ENCODE peak calls at places on chromosomes 1 and 21, in ten cellular contexts. G, P, M, W, O, B, L, F, C and D are unnamed samples.
A peak's percentile ranks its signal among the peaks of the same experiment; 100 is the strongest.

GRCh38 chr1:154483941-154484803 is 17.8 kb upstream of the TDRD10 start:
- DNase-seq in G (peak; percentile 29), P (no peak), M (peak; percentile 28), W (no peak), O (peak; percentile 42), B (no peak), L (no peak), F (peak; percentile 86), C (peak; percentile 91), D (no peak)

GRCh38 chr1:202952818-202953217 is 5.3 kb downstream of the ADIPOR1 start:
- DNase-seq in G (no peak), P (no peak), M (no peak), W (no peak), O (peak; percentile 49), B (no peak), L (no peak), F (peak; percentile 53), C (peak; percentile 58), D (no peak)

GRCh38 chr1:46708121-46708520 is 10.8 kb downstream of the EFCAB14 start:
- DNase-seq in G (no peak), P (no peak), M (no peak), W (no peak), O (no peak), B (no peak), L (no peak), F (peak; percentile 37), C (no peak), D (no peak)

GRCh38 chr1:154993572-154994268 is at the start of gene LENEP:
- DNase-seq in G (no peak), P (no peak), M (no peak), W (no peak), O (no peak), B (peak; percentile 20), L (no peak), F (no peak), C (no peak), D (no peak)

GRCh38 chr21:45320261-45320990 is 32.7 kb upstream of the POFUT2 start:
- DNase-seq in G (no peak), P (no peak), M (no peak), W (no peak), O (no peak), B (peak; percentile 23), L (peak; percentile 88), F (no peak), C (no peak), D (no peak)

GRCh38 chr1:44705470-44705869 is 25.5 kb downstream of the RNU5D-1 start:
- DNase-seq in G (no peak), P (no peak), M (no peak), W (no peak), O (no peak), B (no peak), L (no peak), F (no peak), C (no peak), D (no peak)

GRCh38 chr1:39632491-39633417 is 6.7 kb downstream of the HEYL start:
- DNase-seq in G (no peak), P (no peak), M (peak; percentile 63), W (no peak), O (peak; percentile 71), B (peak; percentile 68), L (peak; percentile 91), F (peak; percentile 53), C (peak; percentile 57), D (no peak)

GRCh38 chr1:10128081-10128765 is 82.1 kb upstream of the KIF1B start:
- DNase-seq in G (no peak), P (no peak), M (no peak), W (no peak), O (no peak), B (no peak), L (no peak), F (no peak), C (no peak), D (peak; percentile 15)

GRCh38 chr1:159804924-159805323 is 2.8 kb downstream of the FCRL6 start:
- DNase-seq in G (no peak), P (no peak), M (no peak), W (no peak), O (peak; percentile 63), B (no peak), L (no peak), F (peak; percentile 12), C (peak; percentile 21), D (no peak)

GRCh38 chr1:34582356-34582755 is 172.5 kb upstream of the GJB5 start:
- DNase-seq in G (no peak), P (no peak), M (no peak), W (no peak), O (no peak), B (no peak), L (no peak), F (no peak), C (no peak), D (no peak)

GRCh38 chr1:46171872-46172271 is 3.0 kb upstream of the TSPAN1 start:
- DNase-seq in G (no peak), P (no peak), M (no peak), W (no peak), O (no peak), B (peak; percentile 68), L (no peak), F (no peak), C (no peak), D (no peak)

GRCh38 chr1:183218981-183219621 is 33.0 kb downstream of the LAMC2 start:
- DNase-seq in G (no peak), P (no peak), M (peak; percentile 69), W (peak; percentile 76), O (no peak), B (peak; percentile 43), L (peak; percentile 88), F (no peak), C (no peak), D (no peak)

GRCh38 chr1:87134625-87135024 is 194.1 kb upstream of the LMO4 start:
- DNase-seq in G (no peak), P (no peak), M (no peak), W (no peak), O (no peak), B (no peak), L (no peak), F (no peak), C (no peak), D (no peak)

GRCh38 chr1:197526736-197527371 is 248.4 kb downstream of the DENND1B start:
- DNase-seq in G (peak; percentile 1), P (no peak), M (peak; percentile 63), W (no peak), O (no peak), B (no peak), L (no peak), F (peak; percentile 44), C (peak; percentile 8), D (no peak)

GRCh38 chr1:93681095-93681548 is 515 bp downstream of the BCAR3 start:
- DNase-seq in G (no peak), P (no peak), M (peak; percentile 48), W (no peak), O (peak; percentile 51), B (no peak), L (no peak), F (peak; percentile 19), C (peak; percentile 51), D (no peak)

GRCh38 chr21:45577806-45578801 is 35.9 kb upstream of the SLC19A1 start:
- DNase-seq in G (no peak), P (no peak), M (peak; percentile 46), W (no peak), O (no peak), B (peak; percentile 27), L (peak; percentile 59), F (no peak), C (no peak), D (no peak)

GRCh38 chr1:204931768-204932572 is 61.3 kb downstream of the NFASC start:
- DNase-seq in G (no peak), P (no peak), M (no peak), W (no peak), O (no peak), B (no peak), L (no peak), F (no peak), C (no peak), D (no peak)

GRCh38 chr1:103958699-103959098 is 209.0 kb downstream of the AMY1C start:
- DNase-seq in G (no peak), P (no peak), M (no peak), W (no peak), O (no peak), B (no peak), L (no peak), F (no peak), C (no peak), D (no peak)

GRCh38 chr1:186806477-186806876 is 22.3 kb upstream of the PLA2G4A start:
- DNase-seq in G (no peak), P (no peak), M (no peak), W (no peak), O (no peak), B (peak; percentile 32), L (no peak), F (peak; percentile 24), C (peak; percentile 14), D (no peak)

GRCh38 chr1:171814692-171815091 is 26.6 kb upstream of the DNM3 start:
- DNase-seq in G (peak; percentile 32), P (no peak), M (no peak), W (no peak), O (no peak), B (no peak), L (no peak), F (peak; percentile 39), C (peak; percentile 89), D (no peak)

GRCh38 chr1:162230096-162230495 is 146.6 kb downstream of the SPATA46 start:
- DNase-seq in G (no peak), P (no peak), M (no peak), W (no peak), O (no peak), B (peak; percentile 85), L (no peak), F (no peak), C (peak; percentile 23), D (no peak)

GRCh38 chr1:16922885-16923431 is 1.2 kb downstream of the CROCC start:
- DNase-seq in G (no peak), P (no peak), M (no peak), W (no peak), O (no peak), B (peak; percentile 25), L (no peak), F (no peak), C (no peak), D (no peak)
- H3K27ac ChIP-seq in G (no peak overlapping the region), P (no peak overlapping the region), M (no peak overlapping the region), W (no peak overlapping the region), O (no peak overlapping the region), B (no peak overlapping the region), L (no peak overlapping the region), F (no peak overlapping the region), C (no peak overlapping the region), D (no peak overlapping the region)

GRCh38 chr1:220962031-220962751 is 82.9 kb downstream of the HLX start:
- DNase-seq in G (peak; percentile 81), P (no peak), M (peak; percentile 28), W (no peak), O (no peak), B (no peak), L (no peak), F (peak; percentile 98), C (peak; percentile 98), D (no peak)
- H3K27ac ChIP-seq in G (peak overlapping the region; percentile 77), P (no peak overlapping the region), M (peak overlapping the region; percentile 33), W (no peak overlapping the region), O (peak overlapping the region; percentile 10), B (no peak overlapping the region), L (no peak overlapping the region), F (peak overlapping the region; percentile 1), C (peak overlapping the region; percentile 75), D (no peak overlapping the region)

GRCh38 chr1:234388094-234388493 is 14.8 kb downstream of the COA6 start:
- DNase-seq in G (no peak), P (no peak), M (no peak), W (no peak), O (no peak), B (no peak), L (no peak), F (no peak), C (no peak), D (no peak)
- H3K27ac ChIP-seq in G (no peak overlapping the region), P (no peak overlapping the region), M (no peak overlapping the region), W (no peak overlapping the region), O (no peak overlapping the region), B (no peak overlapping the region), L (no peak overlapping the region), F (no peak overlapping the region), C (no peak overlapping the region), D (no peak overlapping the region)

GRCh38 chr21:37870229-37870628 is 46.0 kb downstream of the KCNJ6 start:
- DNase-seq in G (no peak), P (no peak), M (no peak), W (no peak), O (no peak), B (no peak), L (no peak), F (no peak), C (no peak), D (no peak)
- H3K27ac ChIP-seq in G (no peak overlapping the region), P (no peak overlapping the region), M (no peak overlapping the region), W (no peak overlapping the region), O (no peak overlapping the region), B (no peak overlapping the region), L (no peak overlapping the region), F (no peak overlapping the region), C (no peak overlapping the region), D (no peak overlapping the region)